ENCODE peak calls at places on chromosomes 4 and X, in five cellular contexts. U is activated CD4-positive, alpha-beta T cell treated with anti-CD3 and anti-CD28 coated beads, Interleukin-2, amount 10 ng/mL, durations not matched to agents 7 days and 5 days; V is stimulated activated naive CD4-positive, alpha-beta T cell treated with Interleukin-2 at 50 U/mL for 16 hours; J is aorta; F is GM03348. W is an unnamed sample.

GRCh38 chrX:21400408-21401121 is 26.3 kb downstream of the CNKSR2 start:
- DNase-seq in U (no peak), V (no peak), J (no peak), F (no peak), W (no peak)

GRCh38 chrX:19875051-19875432 is 12.4 kb downstream of the SH3KBP1 start:
- DNase-seq in U (no peak), V (no peak), J (no peak), F (peak; percentile 6), W (no peak)

GRCh38 chr4:8292388-8293107 is 23.0 kb downstream of the HTRA3 start:
- DNase-seq in U (no peak), V (no peak), J (peak; percentile 57), F (no peak), W (peak; percentile 30)

GRCh38 chr4:159504634-159505033 is 401.8 kb downstream of the RAPGEF2 start:
- DNase-seq in U (no peak), V (no peak), J (no peak), F (no peak), W (no peak)

GRCh38 chrX:129634541-129634940 is 20.2 kb downstream of the APLN start:
- DNase-seq in U (no peak), V (no peak), J (no peak), F (no peak), W (peak; percentile 44)

GRCh38 chr4:1137063-1137771 is 23.9 kb upstream of the RNF212 start:
- DNase-seq in U (no peak), V (no peak), J (no peak), F (no peak), W (no peak)

GRCh38 chr4:145195167-145195952 is 15.0 kb upstream of the OTUD4 start:
- DNase-seq in U (no peak), V (no peak), J (no peak), F (no peak), W (no peak)

GRCh38 chrX:139931646-139932076 is 1.2 kb downstream of the ATP11C start:
- DNase-seq in U (no peak), V (no peak), J (no peak), F (no peak), W (no peak)

GRCh38 chr4:19945979-19946380 is 305.7 kb upstream of the SLIT2 start:
- DNase-seq in U (no peak), V (no peak), J (no peak), F (peak; percentile 49), W (no peak)

GRCh38 chr4:89024051-89024675 is 32.8 kb downstream of the FAM13A start:
- DNase-seq in U (peak; percentile 77), V (peak; percentile 1), J (no peak), F (peak; percentile 75), W (peak; percentile 66)

GRCh38 chr4:123856689-123857545 is 460.3 kb downstream of the SPRY1 start:
- DNase-seq in U (no peak), V (no peak), J (no peak), F (peak; percentile 32), W (no peak)

GRCh38 chr4:60683357-60683756 is 516.8 kb upstream of the ADGRL3 start:
- DNase-seq in U (no peak), V (no peak), J (no peak), F (peak; percentile 70), W (no peak)

GRCh38 chrX:40100141-40100536 is 2.4 kb upstream of the BCOR start:
- DNase-seq in U (no peak), V (no peak), J (no peak), F (no peak), W (no peak)

GRCh38 chrX:130523460-130524394 is 121.9 kb downstream of the RBMX2 start:
- DNase-seq in U (no peak), V (no peak), J (peak; percentile 85), F (peak; percentile 41), W (no peak)

GRCh38 chrX:123860506-123860840 is 620 bp downstream of the XIAP start:
- DNase-seq in U (peak; percentile 46), V (no peak), J (no peak), F (no peak), W (no peak)

GRCh38 chr4:171981185-171981584 is 168.0 kb downstream of the GALNTL6 start:
- DNase-seq in U (no peak), V (no peak), J (no peak), F (no peak), W (no peak)

GRCh38 chrX:42739258-42739657 is 38.7 kb downstream of the PPP1R2C start:
- DNase-seq in U (no peak), V (no peak), J (no peak), F (no peak), W (no peak)

GRCh38 chr4:5619913-5620625 is 88.3 kb downstream of the EVC2 start:
- DNase-seq in U (no peak), V (no peak), J (no peak), F (no peak), W (no peak)

GRCh38 chr4:120821986-120822385 is 100.5 kb downstream of the PRDM5 start:
- DNase-seq in U (no peak), V (no peak), J (no peak), F (no peak), W (no peak)

GRCh38 chrX:17987783-17988182 is 126.7 kb upstream of the RAI2 start:
- DNase-seq in U (peak; percentile 40), V (no peak), J (no peak), F (no peak), W (no peak)

GRCh38 chr4:13705521-13706035 is 78.1 kb upstream of the BOD1L1 start:
- DNase-seq in U (no peak), V (no peak), J (no peak), F (no peak), W (no peak)

GRCh38 chrX:24619647-24620046 is 27.5 kb downstream of the PCYT1B start:
- DNase-seq in U (no peak), V (no peak), J (no peak), F (peak; percentile 12), W (no peak)

GRCh38 chr4:182144621-182145359 is 98.4 kb upstream of the TENM3 start:
- DNase-seq in U (no peak), V (no peak), J (peak; percentile 66), F (peak; percentile 76), W (no peak)

GRCh38 chrX:145729635-145730034 is 88.0 kb upstream of the SLITRK2 start:
- DNase-seq in U (no peak), V (no peak), J (no peak), F (no peak), W (no peak)

GRCh38 chr4:119641765-119642164 is 13.2 kb upstream of the PDE5A start:
- DNase-seq in U (no peak), V (no peak), J (no peak), F (no peak), W (no peak)

GRCh38 chr4:120843840-120844527 is 78.5 kb downstream of the PRDM5 start:
- DNase-seq in U (no peak), V (no peak), J (no peak), F (no peak), W (no peak)

GRCh38 chr4:70734168-70734954 is 12.6 kb downstream of the RUFY3 start:
- DNase-seq in U (peak; percentile 68), V (no peak), J (no peak), F (peak; percentile 50), W (no peak)

GRCh38 chr4:27760176-27760575 is 899.5 kb downstream of the STIM2 start:
- DNase-seq in U (no peak), V (no peak), J (no peak), F (no peak), W (no peak)